ENCODE peak calls at places on chromosomes 2 and 18, in four cellular contexts. I is activated naive CD4-positive, alpha-beta T cell treated with anti-CD3 and anti-CD28 coated beads, Interleukin-2, amount 10 ng/mL, durations not matched to agents 7 days and 5 days; R is non-pigmented ciliary epithelial cell; S is stimulated activated naive CD8-positive, alpha-beta T cell treated with anti-CD3 and anti-CD28 coated beads, Interleukin-15, amount 100 ng/mL, for 72 hours. Y is an unnamed sample.

GRCh38 chr2:172335731-172336130 is 91.7 kb upstream of the ITGA6 start:
- DNase-seq in I (no peak), S (no peak), R (no peak), Y (no peak)

GRCh38 chr2:112644933-112645395 is 775 bp upstream of the SLC20A1 start:
- DNase-seq in R (no peak), S (no peak), I (no peak), Y (no peak)

GRCh38 chr2:237590272-237591020 is at the start of gene RAB17:
- DNase-seq in S (no peak), I (no peak), R (no peak), Y (no peak)

GRCh38 chr2:188245230-188245629 is 46.4 kb upstream of the GULP1 start:
- DNase-seq in I (no peak), R (no peak), S (no peak), Y (no peak)

GRCh38 chr2:207163053-207163814 is 2.5 kb downstream of the KLF7 start:
- DNase-seq in R (peak), I (no peak), S (no peak), Y (no peak)

GRCh38 chr2:43429366-43429765 is 166.5 kb downstream of the THADA start:
- DNase-seq in I (no peak), R (no peak), S (no peak), Y (no peak)

GRCh38 chr18:14978962-14979535 is 231.1 kb downstream of the ANKRD30B start:
- DNase-seq in I (no peak), R (no peak), S (peak), Y (no peak)

GRCh38 chr2:27627963-27628766 is 647 bp downstream of the CCDC121 start:
- DNase-seq in R (peak), S (no peak), I (no peak), Y (no peak)

GRCh38 chr2:196066794-196067382 is 1.7 kb downstream of the DNAH7 start:
- DNase-seq in R (no peak), S (no peak), I (no peak), Y (no peak)

GRCh38 chr18:63850010-63850409 is 37.5 kb upstream of the SERPINB2 start:
- DNase-seq in S (peak), I (no peak), R (no peak), Y (no peak)

GRCh38 chr2:32812316-32812715 is 134.4 kb upstream of the LTBP1 start:
- DNase-seq in I (no peak), S (no peak), R (no peak), Y (no peak)

GRCh38 chr2:9558948-9559381 is 3.3 kb upstream of the ADAM17 start:
- DNase-seq in R (peak), S (no peak), I (no peak), Y (no peak)

GRCh38 chr2:64062840-64063239 is 43.6 kb upstream of the VPS54 start:
- DNase-seq in R (no peak), I (no peak), S (no peak), Y (no peak)